ENCODE peak calls at places on chromosomes 12 and 14, in four cellular contexts. M is A549, F is DND-41, N is stomach. Q is an unnamed sample.

GRCh38 chr14:50344831-50345563 is 32.9 kb downstream of the DMAC2L start:
- DNase-seq in M (no peak), N (no peak), F (no peak), Q (no peak)

GRCh38 chr12:49415426-49416040 is 48.3 kb downstream of the SPATS2 start:
- DNase-seq in N (no peak), F (no peak), M (no peak), Q (no peak)

GRCh38 chr14:65732112-65732511 is 319.6 kb downstream of the FUT8 start:
- DNase-seq in N (no peak), M (no peak), F (no peak), Q (no peak)

GRCh38 chr12:55142896-55143870 is 17.0 kb downstream of the OR9K2 start:
- DNase-seq in F (peak; percentile 48), N (peak; percentile 30), M (peak; percentile 11), Q (no peak)

GRCh38 chr12:99680276-99680675 is 32.7 kb downstream of the GARIN6 start:
- DNase-seq in F (no peak), N (no peak), M (no peak), Q (no peak)

GRCh38 chr12:79252358-79253075 is 387.9 kb downstream of the SYT1 start:
- DNase-seq in F (no peak), N (no peak), M (no peak), Q (no peak)

GRCh38 chr12:27652174-27652763 is 44.0 kb upstream of the REP15 start:
- DNase-seq in M (peak; percentile 70), F (peak; percentile 45), N (peak; percentile 44), Q (no peak)

GRCh38 chr12:117587646-117588287 is 226.3 kb upstream of the NOS1 start:
- DNase-seq in N (peak; percentile 66), F (peak; percentile 52), M (peak; percentile 77), Q (peak; percentile 71)

GRCh38 chr12:123531091-123531490 is 2.4 kb downstream of the RILPL1 start:
- DNase-seq in M (no peak), N (no peak), F (no peak), Q (no peak)

GRCh38 chr14:92615451-92615850 is 101.9 kb downstream of the RIN3 start:
- DNase-seq in N (no peak), M (no peak), F (peak; percentile 69), Q (no peak)

GRCh38 chr12:125193798-125194562 is 128.7 kb downstream of the AACS start:
- DNase-seq in N (no peak), M (peak; percentile 38), F (no peak), Q (no peak)

GRCh38 chr12:67802723-67803122 is 154.2 kb downstream of the DYRK2 start:
- DNase-seq in N (no peak), M (no peak), F (no peak), Q (no peak)

GRCh38 chr12:81863406-81863805 is 104.3 kb upstream of the PPFIA2 start:
- DNase-seq in M (no peak), N (no peak), F (no peak), Q (no peak)

GRCh38 chr12:84913151-84913550 is 552 bp upstream of the SLC6A15 start:
- DNase-seq in N (no peak), M (no peak), F (no peak), Q (no peak)

GRCh38 chr12:120466560-120467315 is 2.8 kb downstream of the SRSF9 start:
- DNase-seq in N (peak; percentile 48), M (no peak), F (peak; percentile 55), Q (no peak)

GRCh38 chr14:94624537-94625352 is 12.6 kb downstream of the SERPINA3 start:
- DNase-seq in M (no peak), F (no peak), N (no peak), Q (no peak)

GRCh38 chr12:46179693-46180452 is 89.0 kb downstream of the SLC38A1 start:
- DNase-seq in F (no peak), N (no peak), M (no peak), Q (no peak)

GRCh38 chr12:26226629-26227375 is 31.4 kb downstream of the SSPN start:
- DNase-seq in N (peak; percentile 30), M (no peak), F (no peak), Q (no peak)

GRCh38 chr14:65790185-65790815 is 377.8 kb downstream of the FUT8 start:
- DNase-seq in F (no peak), N (no peak), M (no peak), Q (no peak)

GRCh38 chr14:55412686-55413085 is 1.1 kb upstream of the ATG14 start:
- DNase-seq in M (no peak), F (no peak), N (no peak), Q (no peak)

GRCh38 chr12:111211910-111212757 is 156.8 kb downstream of the PHETA1 start:
- DNase-seq in N (no peak), M (no peak), F (peak; percentile 49), Q (no peak)

GRCh38 chr12:45208604-45209487 is 7.0 kb upstream of the ANO6 start:
- DNase-seq in N (no peak), F (no peak), M (no peak), Q (no peak)

GRCh38 chr14:67798731-67799130 is 17.7 kb downstream of the ZFYVE26 start:
- DNase-seq in F (no peak), M (no peak), N (no peak), Q (no peak)

GRCh38 chr14:32201816-32202467 is at the start of gene RNU6-7:
- DNase-seq in N (no peak), M (no peak), F (no peak), Q (no peak)

GRCh38 chr14:85731198-85731597 is 201.3 kb downstream of the FLRT2 start:
- DNase-seq in M (no peak), F (no peak), N (no peak), Q (no peak)

GRCh38 chr12:94732367-94732990 is 82.1 kb upstream of the TMCC3 start:
- DNase-seq in N (no peak), M (no peak), F (no peak), Q (no peak)

GRCh38 chr14:49546766-49547165 is 39.4 kb downstream of the RPS29 start:
- DNase-seq in M (no peak), F (no peak), N (no peak), Q (no peak)

GRCh38 chr12:19869413-19869812 is 430.1 kb downstream of the AEBP2 start:
- DNase-seq in M (no peak), N (no peak), F (no peak), Q (no peak)

GRCh38 chr12:93449277-93449676 is 7.5 kb upstream of the UBE2N start:
- DNase-seq in F (peak; percentile 46), N (no peak), M (no peak), Q (no peak)

GRCh38 chr14:95953111-95953724 is 76.6 kb downstream of the TUNAR start:
- DNase-seq in M (no peak), N (no peak), F (peak; percentile 11), Q (no peak)

GRCh38 chr12:13725049-13725448 is 256.4 kb downstream of the GRIN2B start:
- DNase-seq in N (no peak), M (no peak), F (no peak), Q (no peak)

GRCh38 chr12:13724136-13724535 is 257.3 kb downstream of the GRIN2B start:
- DNase-seq in M (no peak), N (no peak), F (no peak), Q (no peak)

GRCh38 chr12:13727707-13728147 is 253.7 kb downstream of the GRIN2B start:
- DNase-seq in N (no peak), F (no peak), M (no peak), Q (no peak)
- H3K27ac ChIP-seq in N (no peak overlapping the region), F (no peak overlapping the region), M (no peak overlapping the region), Q (no peak overlapping the region)

GRCh38 chr12:66584673-66585072 is 94.2 kb downstream of the GRIP1 start:
- DNase-seq in M (no peak), N (no peak), F (no peak), Q (no peak)

GRCh38 chr12:66589095-66589494 is 89.8 kb downstream of the GRIP1 start:
- DNase-seq in M (no peak), F (no peak), N (no peak), Q (no peak)

GRCh38 chr12:66590276-66590675 is 88.6 kb downstream of the GRIP1 start:
- DNase-seq in N (no peak), F (no peak), M (no peak), Q (no peak)

DNA sequence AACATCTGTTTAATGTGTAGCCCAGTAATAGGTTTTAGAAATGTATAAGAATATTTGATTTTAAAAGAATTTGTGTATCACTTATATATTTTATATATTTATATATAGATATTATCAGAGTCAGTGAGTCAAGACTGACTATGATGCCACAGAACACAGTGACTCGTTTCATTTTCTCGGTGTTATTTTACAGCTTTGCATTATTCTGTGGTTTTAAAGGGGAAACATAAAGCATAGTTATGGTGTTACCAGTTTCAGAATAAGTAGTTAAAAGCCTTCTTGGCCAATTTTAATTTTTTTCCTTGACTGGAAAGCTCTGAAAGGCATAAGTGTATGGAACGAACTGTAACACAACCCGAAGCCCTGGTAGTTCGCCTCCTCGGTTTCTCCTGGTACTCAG is 91.0 kb downstream of the GRIP1 start:
- DNase-seq in F (no peak), M (no peak), N (no peak), Q (no peak)
- H3K4me1 ChIP-seq in F (no peaks in the 10 kb centered on the region), M (no peaks in the 10 kb centered on the region), N (peaks cover 8% of the 10 kb centered on the region), Q (no peaks in the 10 kb centered on the region)

DNA sequence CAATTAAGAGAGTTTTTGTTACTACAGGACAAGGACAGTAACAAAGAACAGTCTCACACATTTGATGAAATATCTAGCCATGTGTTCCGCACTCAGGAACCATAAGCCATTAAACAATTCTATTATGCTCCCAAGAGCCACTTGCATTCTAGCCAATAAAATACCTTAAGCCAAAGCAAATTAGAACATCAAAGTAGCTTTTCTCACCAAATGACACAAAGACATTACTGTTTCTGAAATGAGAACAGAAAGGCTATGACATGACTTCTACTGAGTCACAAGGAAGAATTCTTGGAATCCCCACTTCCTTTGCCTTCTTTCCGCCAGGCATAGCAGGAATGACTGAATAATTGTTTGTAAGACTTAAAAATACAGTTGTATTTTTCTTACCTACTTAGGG is 445.8 kb downstream of the ATP23 start:
- DNase-seq in F (no peak), N (no peak), M (no peak), Q (no peak)
- H3K4me3 ChIP-seq in F (no peak overlapping the region), N (no peak overlapping the region), M (no peak overlapping the region), Q (no peak overlapping the region)

GRCh38 chr12:53302903-53303302 is 3.4 kb downstream of the MYG1 start:
- DNase-seq in N (no peak), M (no peak), F (no peak), Q (no peak)

GRCh38 chr12:53300187-53300586 is 692 bp downstream of the MYG1 start:
- DNase-seq in F (no peak), N (no peak), M (no peak), Q (no peak)

GRCh38 chr12:53299101-53299453 is 418 bp upstream of the MYG1 start:
- DNase-seq in N (no peak), F (no peak), M (peak; percentile 58), Q (no peak)

GRCh38 chr12:53298154-53298553 is 1.3 kb upstream of the MYG1 start:
- DNase-seq in M (no peak), N (no peak), F (no peak), Q (no peak)

GRCh38 chr12:53299454-53300180 is at the start of gene MYG1:
- DNase-seq in F (peak; percentile 93), N (peak; percentile 89), M (peak; percentile 85), Q (peak; percentile 94)
- H3K27ac ChIP-seq in F (peak within 1 kb of the TSS; percentile 67), N (peak within 1 kb of the TSS; percentile 89), M (peak within 1 kb of the TSS; percentile 85), Q (peak within 1 kb of the TSS; percentile 61)